ENCODE peak calls at places on chromosomes 6 and 20, in six cellular contexts. One of them, this sample, is unnamed.

GRCh38 chr6:15668918-15669317 is 6.1 kb upstream of the DTNBP1 start:
- DNase-seq in vagina: no peak
- DNase-seq in CD8-positive, alpha-beta T cell: no peak
- DNase-seq in stomach: no peak
- DNase-seq in GM12865: no peak
- DNase-seq in fibroblast of the aortic adventitia: no peak
- DNase-seq in this sample: no peak

GRCh38 chr20:675453-676314 is at the start of gene SCRT2:
- DNase-seq in vagina: no peak
- DNase-seq in CD8-positive, alpha-beta T cell: peak
- DNase-seq in stomach: peak
- DNase-seq in GM12865: peak
- DNase-seq in fibroblast of the aortic adventitia: peak
- DNase-seq in this sample: no peak

GRCh38 chr6:159044899-159045727 is at the start of gene TAGAP:
- DNase-seq in vagina: peak
- DNase-seq in CD8-positive, alpha-beta T cell: peak
- DNase-seq in stomach: peak
- DNase-seq in GM12865: peak
- DNase-seq in fibroblast of the aortic adventitia: no peak
- DNase-seq in this sample: no peak

GRCh38 chr20:62606551-62607201 is 35.6 kb upstream of the SLCO4A1 start:
- DNase-seq in vagina: no peak
- DNase-seq in CD8-positive, alpha-beta T cell: no peak
- DNase-seq in stomach: peak
- DNase-seq in GM12865: no peak
- DNase-seq in fibroblast of the aortic adventitia: peak
- DNase-seq in this sample: no peak

GRCh38 chr20:577167-577791 is 32.8 kb downstream of the TCF15 start:
- DNase-seq in vagina: no peak
- DNase-seq in CD8-positive, alpha-beta T cell: no peak
- DNase-seq in stomach: no peak
- DNase-seq in GM12865: peak
- DNase-seq in fibroblast of the aortic adventitia: peak
- DNase-seq in this sample: no peak

GRCh38 chr20:36144336-36144735 is 10.2 kb upstream of the EPB41L1 start:
- DNase-seq in vagina: no peak
- DNase-seq in CD8-positive, alpha-beta T cell: no peak
- DNase-seq in stomach: no peak
- DNase-seq in GM12865: no peak
- DNase-seq in fibroblast of the aortic adventitia: no peak
- DNase-seq in this sample: no peak

GRCh38 chr6:154715449-154715848 is 17.8 kb upstream of the SCAF8 start:
- DNase-seq in vagina: no peak
- DNase-seq in CD8-positive, alpha-beta T cell: no peak
- DNase-seq in stomach: no peak
- DNase-seq in GM12865: no peak
- DNase-seq in fibroblast of the aortic adventitia: no peak
- DNase-seq in this sample: no peak

GRCh38 chr6:5179917-5180316 is 80.8 kb downstream of the LYRM4 start:
- DNase-seq in vagina: no peak
- DNase-seq in CD8-positive, alpha-beta T cell: no peak
- DNase-seq in stomach: no peak
- DNase-seq in GM12865: no peak
- DNase-seq in fibroblast of the aortic adventitia: no peak
- DNase-seq in this sample: no peak

GRCh38 chr6:10534418-10534760 is 13.2 kb downstream of the GCNT2 start:
- DNase-seq in vagina: no peak
- DNase-seq in CD8-positive, alpha-beta T cell: no peak
- DNase-seq in stomach: no peak
- DNase-seq in GM12865: peak
- DNase-seq in fibroblast of the aortic adventitia: no peak
- DNase-seq in this sample: no peak

GRCh38 chr20:44104807-44105517 is 82.0 kb downstream of the JPH2 start:
- DNase-seq in vagina: no peak
- DNase-seq in CD8-positive, alpha-beta T cell: no peak
- DNase-seq in stomach: no peak
- DNase-seq in GM12865: no peak
- DNase-seq in fibroblast of the aortic adventitia: peak
- DNase-seq in this sample: peak

GRCh38 chr6:88983532-88983931 is 20.1 kb upstream of the RNGTT start:
- DNase-seq in vagina: no peak
- DNase-seq in CD8-positive, alpha-beta T cell: no peak
- DNase-seq in stomach: no peak
- DNase-seq in GM12865: peak
- DNase-seq in fibroblast of the aortic adventitia: peak
- DNase-seq in this sample: no peak

GRCh38 chr20:35304956-35305355 is 12.7 kb upstream of the FAM83C start:
- DNase-seq in vagina: no peak
- DNase-seq in CD8-positive, alpha-beta T cell: no peak
- DNase-seq in stomach: no peak
- DNase-seq in GM12865: no peak
- DNase-seq in fibroblast of the aortic adventitia: no peak
- DNase-seq in this sample: no peak

GRCh38 chr6:30781697-30782424 is 37.5 kb upstream of the IER3 start:
- DNase-seq in vagina: peak
- DNase-seq in CD8-positive, alpha-beta T cell: peak
- DNase-seq in stomach: peak
- DNase-seq in GM12865: peak
- DNase-seq in fibroblast of the aortic adventitia: peak
- DNase-seq in this sample: peak

GRCh38 chr6:125245109-125245508 is 56.7 kb downstream of the HDDC2 start:
- DNase-seq in vagina: no peak
- DNase-seq in CD8-positive, alpha-beta T cell: no peak
- DNase-seq in stomach: no peak
- DNase-seq in GM12865: no peak
- DNase-seq in fibroblast of the aortic adventitia: no peak
- DNase-seq in this sample: no peak

GRCh38 chr6:73652637-73653570 is 888 bp downstream of the SLC17A5 start:
- DNase-seq in vagina: no peak
- DNase-seq in CD8-positive, alpha-beta T cell: peak
- DNase-seq in stomach: peak
- DNase-seq in GM12865: peak
- DNase-seq in fibroblast of the aortic adventitia: peak
- DNase-seq in this sample: no peak

GRCh38 chr20:37358366-37359150 is 12.6 kb downstream of the SRC start:
- DNase-seq in vagina: no peak
- DNase-seq in CD8-positive, alpha-beta T cell: no peak
- DNase-seq in stomach: peak
- DNase-seq in GM12865: no peak
- DNase-seq in fibroblast of the aortic adventitia: peak
- DNase-seq in this sample: no peak

GRCh38 chr6:39657355-39657754 is 67.9 kb downstream of the KIF6 start:
- DNase-seq in vagina: no peak
- DNase-seq in CD8-positive, alpha-beta T cell: no peak
- DNase-seq in stomach: no peak
- DNase-seq in GM12865: no peak
- DNase-seq in fibroblast of the aortic adventitia: no peak
- DNase-seq in this sample: no peak

GRCh38 chr20:58169441-58169840 is 59.0 kb downstream of the ANKRD60 start:
- DNase-seq in vagina: no peak
- DNase-seq in CD8-positive, alpha-beta T cell: no peak
- DNase-seq in stomach: no peak
- DNase-seq in GM12865: no peak
- DNase-seq in fibroblast of the aortic adventitia: peak
- DNase-seq in this sample: no peak

GRCh38 chr6:106883808-106884262 is 90.7 kb downstream of the CD24 start:
- DNase-seq in vagina: no peak
- DNase-seq in CD8-positive, alpha-beta T cell: no peak
- DNase-seq in stomach: no peak
- DNase-seq in GM12865: no peak
- DNase-seq in fibroblast of the aortic adventitia: no peak
- DNase-seq in this sample: no peak

DNA sequence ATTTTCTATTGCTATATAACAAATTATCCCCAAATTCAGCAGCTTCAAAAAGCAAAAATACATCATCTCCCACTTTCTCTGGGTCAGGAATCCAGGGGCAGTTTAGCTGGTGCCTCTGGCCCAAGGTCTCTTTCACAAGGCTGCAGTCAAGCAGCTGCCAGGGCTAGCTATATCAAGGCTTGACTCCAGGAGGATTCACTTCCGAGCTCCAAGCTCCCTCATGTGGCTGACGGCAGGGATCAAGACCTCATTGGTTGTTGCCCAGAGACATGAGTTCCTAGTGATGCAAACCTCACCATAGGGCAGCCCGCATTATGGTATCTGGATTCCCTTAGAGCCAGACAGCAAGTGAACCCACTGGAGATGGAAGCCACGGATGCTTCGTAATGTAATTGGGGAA is 1.3 kb upstream of the VNN1 start:
- DNase-seq in vagina: no peak
- DNase-seq in CD8-positive, alpha-beta T cell: no peak
- DNase-seq in stomach: peak
- DNase-seq in GM12865: peak
- DNase-seq in fibroblast of the aortic adventitia: peak
- DNase-seq in this sample: peak
- TF ChIP-seq CTCF in vagina: no peak
- TF ChIP-seq CTCF in CD8-positive, alpha-beta T cell: no peak
- TF ChIP-seq CTCF in stomach: peak
- TF ChIP-seq CTCF in GM12865: no peak
- TF ChIP-seq CTCF in fibroblast of the aortic adventitia: peak
- TF ChIP-seq CTCF in this sample: peak

GRCh38 chr6:48994811-48995210 is 468.2 kb downstream of the MMUT start:
- DNase-seq in vagina: no peak
- DNase-seq in CD8-positive, alpha-beta T cell: no peak
- DNase-seq in stomach: no peak
- DNase-seq in GM12865: peak
- DNase-seq in fibroblast of the aortic adventitia: no peak
- DNase-seq in this sample: no peak
- TF ChIP-seq CTCF in vagina: no peak
- TF ChIP-seq CTCF in CD8-positive, alpha-beta T cell: no peak
- TF ChIP-seq CTCF in stomach: no peak
- TF ChIP-seq CTCF in GM12865: no peak
- TF ChIP-seq CTCF in fibroblast of the aortic adventitia: no peak
- TF ChIP-seq CTCF in this sample: no peak

GRCh38 chr20:24764027-24764797 is 184.9 kb upstream of the CST7 start:
- DNase-seq in vagina: peak
- DNase-seq in CD8-positive, alpha-beta T cell: no peak
- DNase-seq in stomach: peak
- DNase-seq in GM12865: no peak
- DNase-seq in fibroblast of the aortic adventitia: no peak
- DNase-seq in this sample: no peak

GRCh38 chr20:24763386-24764026 is 185.6 kb upstream of the CST7 start:
- DNase-seq in vagina: peak
- DNase-seq in CD8-positive, alpha-beta T cell: no peak
- DNase-seq in stomach: peak
- DNase-seq in GM12865: no peak
- DNase-seq in fibroblast of the aortic adventitia: no peak
- DNase-seq in this sample: no peak

GRCh38 chr20:24761220-24762065 is 187.6 kb upstream of the CST7 start:
- DNase-seq in vagina: peak
- DNase-seq in CD8-positive, alpha-beta T cell: no peak
- DNase-seq in stomach: peak
- DNase-seq in GM12865: no peak
- DNase-seq in fibroblast of the aortic adventitia: no peak
- DNase-seq in this sample: no peak

GRCh38 chr20:24762791-24763350 is 186.2 kb upstream of the CST7 start:
- DNase-seq in vagina: peak
- DNase-seq in CD8-positive, alpha-beta T cell: no peak
- DNase-seq in stomach: peak
- DNase-seq in GM12865: no peak
- DNase-seq in fibroblast of the aortic adventitia: no peak
- DNase-seq in this sample: no peak

DNA sequence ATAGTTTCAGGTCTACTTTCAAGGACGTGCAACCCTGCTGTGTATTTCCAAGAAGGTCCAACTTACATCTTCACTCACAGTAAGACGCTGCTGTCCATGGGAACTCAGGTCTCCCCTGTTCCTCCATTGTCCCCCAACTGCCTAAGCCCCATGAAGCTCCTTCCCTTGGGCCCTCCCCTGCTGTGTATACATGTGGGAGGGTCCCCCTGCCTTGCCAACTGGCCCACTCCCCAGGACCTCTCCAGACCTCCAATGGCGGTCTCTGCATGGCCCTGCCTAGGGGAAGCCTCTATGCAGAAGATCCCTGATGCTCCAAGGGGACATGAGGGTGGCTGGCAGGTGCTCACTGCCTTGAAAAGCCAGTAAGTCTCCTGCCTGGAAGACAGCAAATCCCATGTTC is 186.7 kb upstream of the CST7 start:
- DNase-seq in vagina: peak
- DNase-seq in CD8-positive, alpha-beta T cell: no peak
- DNase-seq in stomach: peak
- DNase-seq in GM12865: no peak
- DNase-seq in fibroblast of the aortic adventitia: no peak
- DNase-seq in this sample: no peak
- TF ChIP-seq CTCF in vagina: no peak
- TF ChIP-seq CTCF in CD8-positive, alpha-beta T cell: no peak
- TF ChIP-seq CTCF in stomach: no peak
- TF ChIP-seq CTCF in GM12865: no peak
- TF ChIP-seq CTCF in fibroblast of the aortic adventitia: no peak
- TF ChIP-seq CTCF in this sample: no peak

GRCh38 chr20:50508171-50508761 is 1.9 kb upstream of the PTPN1 start:
- DNase-seq in vagina: no peak
- DNase-seq in CD8-positive, alpha-beta T cell: no peak
- DNase-seq in stomach: no peak
- DNase-seq in GM12865: no peak
- DNase-seq in fibroblast of the aortic adventitia: no peak
- DNase-seq in this sample: no peak

GRCh38 chr20:50506270-50506579 is 4.0 kb upstream of the PTPN1 start:
- DNase-seq in vagina: no peak
- DNase-seq in CD8-positive, alpha-beta T cell: no peak
- DNase-seq in stomach: no peak
- DNase-seq in GM12865: no peak
- DNase-seq in fibroblast of the aortic adventitia: no peak
- DNase-seq in this sample: no peak

GRCh38 chr20:50509923-50510705 is at the start of gene PTPN1:
- DNase-seq in vagina: peak
- DNase-seq in CD8-positive, alpha-beta T cell: peak
- DNase-seq in stomach: peak
- DNase-seq in GM12865: peak
- DNase-seq in fibroblast of the aortic adventitia: peak
- DNase-seq in this sample: peak

GRCh38 chr20:50501970-50502745 is 8.0 kb upstream of the PTPN1 start:
- DNase-seq in vagina: no peak
- DNase-seq in CD8-positive, alpha-beta T cell: no peak
- DNase-seq in stomach: no peak
- DNase-seq in GM12865: no peak
- DNase-seq in fibroblast of the aortic adventitia: no peak
- DNase-seq in this sample: no peak

DNA sequence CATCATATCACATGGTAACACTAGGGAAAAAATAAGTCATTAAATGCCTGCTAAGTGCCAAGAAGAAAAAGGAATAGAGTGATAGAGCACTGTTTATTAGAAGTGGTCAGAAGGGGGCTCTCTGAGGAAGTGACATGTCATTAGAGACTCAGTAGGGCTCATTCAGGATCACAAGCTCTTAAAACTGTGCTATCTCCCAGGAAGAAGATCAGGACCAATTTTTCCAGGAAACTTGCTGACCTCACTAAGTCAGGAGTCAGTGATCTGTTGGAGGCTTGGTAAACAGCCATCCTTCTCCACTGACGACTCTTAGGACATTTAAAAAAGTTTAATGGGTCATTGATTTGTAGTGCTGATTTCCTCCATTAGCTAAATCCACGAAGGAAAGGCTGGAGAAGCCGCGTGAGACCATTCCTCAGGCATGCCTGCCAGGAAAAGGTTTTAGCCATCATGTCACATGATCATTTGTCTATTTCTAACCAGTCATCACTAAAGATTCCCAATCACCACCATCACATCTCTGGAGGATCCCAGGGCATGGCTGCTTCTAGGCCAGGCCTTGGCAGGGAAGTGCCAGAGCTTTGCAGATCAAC is 5.9 kb upstream of the PTPN1 start:
- DNase-seq in vagina: no peak
- DNase-seq in CD8-positive, alpha-beta T cell: no peak
- DNase-seq in stomach: no peak
- DNase-seq in GM12865: no peak
- DNase-seq in fibroblast of the aortic adventitia: peak
- DNase-seq in this sample: no peak
- TF ChIP-seq CTCF in vagina: no peak
- TF ChIP-seq CTCF in CD8-positive, alpha-beta T cell: no peak
- TF ChIP-seq CTCF in stomach: peak
- TF ChIP-seq CTCF in GM12865: no peak
- TF ChIP-seq CTCF in fibroblast of the aortic adventitia: no peak
- TF ChIP-seq CTCF in this sample: peak